ENCODE peak calls at places on chromosomes 16 and 17, in four cellular contexts. O is AG04450, F is brain microvascular endothelial cell, Y is kidney epithelial cell. U is an unnamed sample.

GRCh38 chr17:29563816-29564215 is 3.0 kb downstream of the ABHD15 start:
- DNase-seq in O (no peak), Y (no peak), F (no peak), U (no peak)

GRCh38 chr17:72122668-72123495 is 2.1 kb downstream of the SOX9 start:
- DNase-seq in O (no peak), Y (no peak), F (no peak), U (no peak)

GRCh38 chr16:27171584-27171983 is 31.7 kb upstream of the KDM8 start:
- DNase-seq in Y (no peak), F (no peak), O (no peak), U (no peak)

GRCh38 chr16:81029930-81030604 is 5.6 kb upstream of the ATMIN start:
- DNase-seq in O (no peak), Y (no peak), F (no peak), U (no peak)

GRCh38 chr16:16159662-16160061 is 63.6 kb downstream of the ABCC6 start:
- DNase-seq in F (no peak), O (no peak), Y (no peak), U (no peak)

GRCh38 chr17:76252040-76252954 is 12.0 kb upstream of the RNF157 start:
- DNase-seq in O (peak; percentile 80), Y (peak; percentile 86), F (peak; percentile 70), U (peak; percentile 97)

GRCh38 chr17:70483624-70484023 is 314.3 kb downstream of the KCNJ2 start:
- DNase-seq in O (no peak), Y (no peak), F (no peak), U (no peak)

GRCh38 chr16:50844840-50845239 is 103.0 kb downstream of the CYLD start:
- DNase-seq in F (no peak), O (no peak), Y (no peak), U (no peak)

GRCh38 chr17:80805032-80805751 is 186.4 kb upstream of the CHMP6 start:
- DNase-seq in O (no peak), Y (no peak), F (no peak), U (no peak)

GRCh38 chr17:82020874-82021727 is 1.6 kb downstream of the CENPX start:
- DNase-seq in Y (peak; percentile 34), F (peak; percentile 59), O (peak; percentile 53), U (no peak)

GRCh38 chr17:61294777-61295176 is 104.9 kb upstream of the TBX2 start:
- DNase-seq in F (peak; percentile 61), O (no peak), Y (peak; percentile 54), U (no peak)

GRCh38 chr17:83180996-83181481 is 101.6 kb downstream of the METRNL start:
- DNase-seq in O (no peak), Y (no peak), F (no peak), U (no peak)

GRCh38 chr17:68733241-68734176 is 132.3 kb upstream of the FAM20A start:
- DNase-seq in F (peak; percentile 55), O (peak; percentile 29), Y (no peak), U (no peak)

GRCh38 chr16:86761117-86761971 is 183.0 kb downstream of the FOXL1 start:
- DNase-seq in F (peak; percentile 79), Y (no peak), O (no peak), U (peak; percentile 61)

GRCh38 chr16:17270111-17270510 is 200.6 kb downstream of the XYLT1 start:
- DNase-seq in F (no peak), O (no peak), Y (no peak), U (no peak)

GRCh38 chr17:81428121-81428515 is 32.9 kb downstream of the BAHCC1 start:
- DNase-seq in O (no peak), F (no peak), Y (no peak), U (no peak)

GRCh38 chr17:61451538-61452300 is 503 bp upstream of the TBX4 start:
- DNase-seq in F (no peak), O (no peak), Y (no peak), U (no peak)

GRCh38 chr16:74577882-74578366 is 29.0 kb downstream of the GLG1 start:
- DNase-seq in F (no peak), O (peak; percentile 34), Y (no peak), U (peak; percentile 50)

GRCh38 chr17:68301438-68301959 is 10.2 kb downstream of the ARSG start:
- DNase-seq in O (no peak), F (no peak), Y (no peak), U (no peak)

GRCh38 chr16:27779719-27780161 is 229.8 kb downstream of the KATNIP start:
- DNase-seq in Y (no peak), O (no peak), F (peak; percentile 25), U (no peak)

GRCh38 chr17:38588775-38589174 is 17.0 kb downstream of the SRCIN1 start:
- DNase-seq in F (no peak), O (no peak), Y (no peak), U (no peak)

GRCh38 chr16:69693916-69694315 is 32.4 kb downstream of the NQO1 start:
- DNase-seq in O (no peak), Y (no peak), F (no peak), U (no peak)

GRCh38 chr17:49898547-49899490 is 51.0 kb upstream of the TAC4 start:
- DNase-seq in Y (no peak), F (no peak), O (no peak), U (no peak)

GRCh38 chr17:67491009-67491677 is 114.1 kb downstream of the PITPNC1 start:
- DNase-seq in Y (peak; percentile 88), F (peak; percentile 100), O (peak; percentile 93), U (peak; percentile 97)

GRCh38 chr17:78780852-78781338 is 1.2 kb downstream of the CYTH1 start:
- DNase-seq in O (no peak), F (no peak), Y (no peak), U (no peak)

GRCh38 chr17:78132086-78132676 is 1.6 kb downstream of the TMC8 start:
- DNase-seq in Y (no peak), O (no peak), F (no peak), U (no peak)

GRCh38 chr17:21355586-21355985 is 20.6 kb upstream of the KCNJ12 start:
- DNase-seq in Y (no peak), O (no peak), F (no peak), U (no peak)

GRCh38 chr17:79943354-79944241 is 92.1 kb downstream of the TBC1D16 start:
- DNase-seq in Y (no peak), F (no peak), O (no peak), U (no peak)

GRCh38 chr17:44830359-44831269 is 527 bp upstream of the GJC1 start:
- DNase-seq in O (no peak), F (no peak), Y (no peak), U (no peak)
- H3K27me3 ChIP-seq in O (no peaks in the 10 kb centered on the region), F (no peaks in the 10 kb centered on the region), Y (no peaks in the 10 kb centered on the region), U (no peaks in the 10 kb centered on the region)

GRCh38 chr17:42062673-42063072 is 12.3 kb upstream of the C17orf113 start:
- DNase-seq in F (no peak), O (no peak), Y (no peak), U (no peak)

GRCh38 chr17:42068979-42069378 is 18.6 kb upstream of the C17orf113 start:
- DNase-seq in O (no peak), F (no peak), Y (no peak), U (no peak)

GRCh38 chr17:42071810-42072209 is 21.4 kb upstream of the C17orf113 start:
- DNase-seq in Y (no peak), O (no peak), F (no peak), U (no peak)

GRCh38 chr17:42065201-42065600 is 14.8 kb upstream of the C17orf113 start:
- DNase-seq in O (no peak), Y (no peak), F (no peak), U (no peak)

GRCh38 chr17:42067371-42068180 is 17.2 kb upstream of the C17orf113 start:
- DNase-seq in O (no peak), F (peak; percentile 46), Y (no peak), U (no peak)
- TF ChIP-seq CTCF in O (peak; percentile 85), F (peak; percentile 95), Y (peak; percentile 83), U (peak; percentile 84)

DNA sequence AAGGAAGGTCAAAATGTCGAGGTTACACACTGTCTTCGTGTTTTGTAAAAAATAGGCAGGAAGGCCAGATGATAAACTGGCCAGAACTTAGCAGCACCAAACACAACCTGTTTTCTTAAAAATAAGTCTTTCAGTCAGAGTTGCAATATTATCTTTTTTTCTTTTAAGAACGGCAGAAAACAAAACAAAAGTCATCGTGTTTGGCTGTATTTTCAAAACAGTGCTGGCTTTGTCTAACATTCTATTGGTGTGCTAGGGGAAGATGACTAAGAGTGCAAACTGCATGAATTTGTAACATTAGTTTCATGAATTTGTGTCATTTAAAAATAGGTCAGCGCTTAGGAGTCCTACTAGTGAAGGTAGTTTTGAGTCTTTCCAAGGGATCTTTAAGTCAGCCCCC is 5.3 kb downstream of the MAF start:
- DNase-seq in O (no peak), Y (no peak), F (no peak), U (no peak)
- H3K4me3 ChIP-seq in O (no peak overlapping the region), Y (no peak overlapping the region), F (no peak overlapping the region), U (peak overlapping the region; percentile 56)

GRCh38 chr17:58158181-58158580 is 8.6 kb upstream of the OR4D2 start:
- DNase-seq in O (no peak), Y (no peak), F (no peak), U (no peak)
- H3K27me3 ChIP-seq in O (peaks cover 24% of the 10 kb centered on the region), Y (peaks cover 34% of the 10 kb centered on the region), F (peaks cover 13% of the 10 kb centered on the region), U (peaks cover 14% of the 10 kb centered on the region)

GRCh38 chr17:44110823-44111633 is 12.4 kb downstream of the HDAC5 start:
- DNase-seq in F (peak; percentile 80), O (no peak), Y (no peak), U (peak; percentile 62)
- TF ChIP-seq CTCF in F (peak; percentile 16), O (no peak), Y (no peak), U (no peak)

GRCh38 chr17:40320771-40321501 is 12.0 kb downstream of the RARA start:
- DNase-seq in O (no peak), Y (no peak), F (no peak), U (no peak)

GRCh38 chr17:40323317-40323716 is 14.3 kb downstream of the RARA start:
- DNase-seq in F (no peak), Y (no peak), O (no peak), U (no peak)

GRCh38 chr17:40322417-40323315 is 13.7 kb downstream of the RARA start:
- DNase-seq in F (peak; percentile 79), Y (no peak), O (no peak), U (no peak)

GRCh38 chr17:40319651-40320550 is 10.9 kb downstream of the RARA start:
- DNase-seq in O (no peak), F (no peak), Y (no peak), U (no peak)

DNA sequence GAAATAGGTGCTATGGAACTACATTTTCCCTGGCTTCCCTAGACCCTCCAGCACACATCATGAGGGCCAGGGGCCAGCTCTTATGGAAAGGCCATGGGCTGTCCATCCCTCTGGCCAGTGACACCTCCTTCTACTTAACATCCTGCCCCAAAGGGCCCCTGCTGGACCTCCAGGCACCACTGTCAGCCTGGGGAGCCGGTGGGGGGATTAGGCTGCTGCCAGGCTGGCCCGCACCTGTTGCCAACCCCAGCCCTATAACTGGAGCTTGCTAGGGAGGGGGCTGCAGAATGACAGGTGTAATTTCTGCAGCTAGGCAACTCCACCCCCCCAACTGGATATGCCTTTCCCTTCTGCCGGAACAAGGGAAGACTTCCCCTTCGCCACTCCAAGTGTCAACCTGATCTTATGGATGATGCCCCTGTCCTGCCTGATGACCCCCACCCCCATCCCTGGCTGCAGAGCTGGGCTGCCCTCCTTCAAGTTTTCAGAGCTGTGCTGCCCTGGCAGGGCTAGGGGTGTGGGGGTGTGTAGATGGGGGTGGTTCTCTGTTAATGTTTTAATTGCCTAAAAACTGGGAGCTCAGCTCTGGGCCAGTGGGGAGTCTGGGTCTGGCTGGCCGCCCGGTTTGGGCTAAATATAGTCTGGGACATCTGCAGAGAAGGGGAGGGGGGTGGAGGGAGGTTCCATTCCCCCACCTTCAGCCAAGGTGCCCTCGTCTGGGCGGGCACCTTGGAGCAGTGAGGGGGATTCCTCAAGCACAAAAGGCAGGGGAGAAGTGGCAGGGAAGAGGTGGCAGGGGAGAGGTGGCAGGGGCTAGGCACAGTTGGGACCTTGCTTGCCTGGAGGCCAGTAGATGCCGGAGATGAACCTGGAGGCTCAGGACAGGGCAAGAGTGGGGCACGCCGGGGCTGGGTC is 12.8 kb downstream of the RARA start:
- DNase-seq in Y (no peak), O (no peak), F (no peak), U (no peak)
- H3K4me3 ChIP-seq in Y (no peak overlapping the region), O (peak overlapping the region; percentile 82), F (peak overlapping the region; percentile 46), U (peak overlapping the region; percentile 29)

GRCh38 chr16:839643-840408 is 39.3 kb upstream of the GNG13 start:
- DNase-seq in F (no peak), O (no peak), Y (no peak), U (no peak)
- H3K27me3 ChIP-seq in F (no peaks in the 10 kb centered on the region), O (no peaks in the 10 kb centered on the region), Y (peaks cover 3% of the 10 kb centered on the region), U (no peaks in the 10 kb centered on the region)

U was measured in BJ.